ENCODE peak calls at places on chromosome 21, in ten cellular contexts. O is foreskin fibroblast, N is upper lobe of right lung, D is WTC11, C is cardiac fibroblast, V is AG10803, W is fibroblast of lung, H is K562, R is astrocyte of the spinal cord, P is psoas muscle. K is an unnamed sample.

GRCh38 chr21:37407719-37408455 is 41.3 kb downstream of the DYRK1A start:
- DNase-seq in R (peak), V (peak), D (no peak), C (peak), P (no peak), W (peak), H (no peak), O (peak), N (no peak), K (no peak)

GRCh38 chr21:14259669-14260458 is 43.9 kb downstream of the RBM11 start:
- DNase-seq in W (peak), C (peak), V (peak), R (peak), D (no peak), N (no peak), O (peak), H (peak), P (no peak), K (no peak)

GRCh38 chr21:35511298-35512162 is 462.4 kb upstream of the RUNX1 start:
- DNase-seq in H (no peak), O (peak), P (no peak), D (no peak), C (peak), V (peak), R (peak), W (peak), N (no peak), K (no peak)

GRCh38 chr21:43190544-43191340 is 21.9 kb downstream of the CRYAA start:
- DNase-seq in N (peak), P (peak), W (no peak), H (no peak), C (no peak), D (peak), R (no peak), V (no peak), O (no peak), K (no peak)

GRCh38 chr21:15744926-15745325 is 15.1 kb downstream of the USP25 start:
- DNase-seq in P (no peak), V (no peak), N (no peak), C (no peak), O (no peak), H (peak), W (no peak), D (no peak), R (no peak), K (no peak)

GRCh38 chr21:46559291-46559983 is 45.4 kb downstream of the S100B start:
- DNase-seq in C (no peak), D (no peak), N (no peak), R (no peak), O (no peak), W (no peak), H (no peak), P (no peak), V (no peak), K (no peak)

GRCh38 chr21:39033878-39034589 is 149.2 kb downstream of the PSMG1 start:
- DNase-seq in V (no peak), H (no peak), O (no peak), R (peak), P (no peak), N (peak), C (peak), D (no peak), W (no peak), K (no peak)

GRCh38 chr21:10521091-10521598 is at the start of gene TPTE:
- DNase-seq in H (no peak), O (no peak), R (no peak), N (no peak), D (no peak), C (no peak), W (no peak), V (no peak), P (no peak), K (no peak)

GRCh38 chr21:15495965-15496364 is 233.8 kb upstream of the USP25 start:
- DNase-seq in H (no peak), P (no peak), W (peak), C (peak), O (peak), N (no peak), D (no peak), V (no peak), R (peak), K (no peak)

GRCh38 chr21:26007911-26008579 is 162.5 kb downstream of the APP start:
- DNase-seq in D (no peak), N (no peak), O (peak), W (peak), R (no peak), V (peak), P (no peak), C (peak), H (no peak), K (no peak)

DNA sequence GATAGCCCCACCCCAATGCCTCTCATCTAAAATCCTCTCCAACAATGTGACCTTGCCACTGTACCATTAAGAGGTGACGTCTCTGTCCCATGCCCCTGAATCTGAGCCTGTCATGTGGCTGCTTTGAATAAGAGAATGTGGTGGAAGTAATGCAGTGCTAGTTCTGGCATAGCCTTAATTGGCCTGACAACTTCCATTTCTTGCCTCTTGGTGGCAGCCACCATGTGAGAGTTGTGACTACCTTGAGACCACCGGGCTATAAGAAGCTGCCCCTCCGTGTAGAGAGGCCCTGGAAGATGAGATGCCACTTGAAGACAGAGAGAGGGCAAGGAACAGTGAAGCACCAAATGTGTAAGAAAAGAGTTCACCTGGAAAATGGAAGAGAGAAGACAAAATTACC is 95.4 kb downstream of the POFUT2 start:
- DNase-seq in H (no peak), V (no peak), P (no peak), R (no peak), D (no peak), C (no peak), W (no peak), O (no peak), N (no peak), K (no peak)
- TF ChIP-seq CTCF in H (no peak), V (no peak), P (no peak), R (no peak), D (no peak), C (no peak), W (no peak), O (no peak), N (no peak), K (no peak)

GRCh38 chr21:31918250-31918775 is 45.5 kb downstream of the HUNK start:
- DNase-seq in H (no peak), C (no peak), P (no peak), R (no peak), W (no peak), O (no peak), N (no peak), V (no peak), D (no peak), K (no peak)

GRCh38 chr21:31915566-31915965 is 42.7 kb downstream of the HUNK start:
- DNase-seq in R (no peak), O (no peak), W (no peak), H (no peak), V (no peak), D (no peak), P (no peak), C (no peak), N (no peak), K (no peak)

GRCh38 chr21:31914472-31914871 is 41.7 kb downstream of the HUNK start:
- DNase-seq in O (no peak), P (no peak), D (no peak), N (no peak), W (no peak), C (no peak), H (no peak), V (peak), R (no peak), K (no peak)

GRCh38 chr21:31920275-31920674 is 47.5 kb downstream of the HUNK start:
- DNase-seq in P (no peak), H (no peak), W (no peak), V (no peak), C (no peak), N (no peak), O (no peak), D (no peak), R (no peak), K (no peak)

GRCh38 chr21:31917108-31917507 is 44.3 kb downstream of the HUNK start:
- DNase-seq in R (no peak), V (peak), W (no peak), C (no peak), N (no peak), H (no peak), D (no peak), O (peak), P (no peak), K (no peak)
- TF ChIP-seq CTCF in R (no peak), V (no peak), W (no peak), C (no peak), N (no peak), H (no peak), D (no peak), O (no peak), P (no peak), K (no peak)

DNA sequence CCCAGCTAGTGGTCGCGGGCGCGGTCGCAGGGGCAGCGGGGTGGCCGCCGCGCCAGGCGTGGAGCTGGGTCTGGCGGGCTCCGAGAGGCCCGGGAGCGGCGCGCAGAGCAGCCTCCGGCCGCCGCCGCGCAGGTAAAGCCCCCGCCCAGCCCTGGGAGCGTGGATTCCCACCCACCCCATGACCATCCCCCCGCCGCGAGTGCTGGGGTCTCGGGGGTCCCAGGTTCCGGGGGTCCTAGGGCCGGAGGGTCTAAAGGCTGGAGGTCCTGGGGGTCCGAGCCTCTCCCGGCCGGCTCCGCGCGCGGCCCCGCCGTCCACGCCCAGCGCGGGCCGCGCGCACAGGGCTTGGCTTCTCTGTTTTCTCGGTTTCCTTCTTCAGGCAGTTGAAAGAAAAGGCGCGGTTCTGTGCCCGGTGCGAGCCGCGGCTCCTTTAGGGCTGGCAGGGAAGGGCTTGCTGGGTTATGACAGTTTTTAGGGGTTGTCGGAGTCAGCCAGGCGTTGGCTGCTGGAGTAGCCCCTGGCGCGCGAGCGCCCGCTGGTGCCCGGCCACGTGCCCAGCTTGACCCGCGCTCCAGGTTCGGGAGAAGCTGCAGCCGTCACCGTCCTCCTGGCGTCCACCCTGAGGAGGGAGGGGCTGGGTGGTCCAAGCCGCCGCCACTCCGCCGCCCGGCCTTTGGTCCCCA is 355 bp downstream of the LRRC3 start:
- DNase-seq in D (peak), N (peak), V (peak), P (peak), H (no peak), O (peak), R (peak), W (peak), C (peak), K (no peak)
- TF ChIP-seq CTCF in D (no peak), N (peak), V (peak), P (no peak), H (no peak), O (no peak), R (peak), W (peak), C (no peak), K (no peak)

GRCh38 chr21:41832230-41833137 is 46.7 kb downstream of the PRDM15 start:
- DNase-seq in P (no peak), V (no peak), D (no peak), R (no peak), H (no peak), C (no peak), O (no peak), W (no peak), N (peak), K (no peak)
- TF ChIP-seq CTCF in P (no peak), V (no peak), D (no peak), R (no peak), H (no peak), C (no peak), O (no peak), W (no peak), N (no peak), K (no peak)

GRCh38 chr21:17775431-17776126 is 43.6 kb downstream of the C21orf91 start:
- DNase-seq in D (no peak), O (no peak), V (no peak), H (no peak), W (no peak), C (no peak), N (no peak), P (no peak), R (no peak), K (peak)
- TF ChIP-seq CTCF in D (no peak), O (no peak), V (no peak), H (no peak), W (no peak), C (no peak), N (no peak), P (no peak), R (no peak), K (no peak)

DNA sequence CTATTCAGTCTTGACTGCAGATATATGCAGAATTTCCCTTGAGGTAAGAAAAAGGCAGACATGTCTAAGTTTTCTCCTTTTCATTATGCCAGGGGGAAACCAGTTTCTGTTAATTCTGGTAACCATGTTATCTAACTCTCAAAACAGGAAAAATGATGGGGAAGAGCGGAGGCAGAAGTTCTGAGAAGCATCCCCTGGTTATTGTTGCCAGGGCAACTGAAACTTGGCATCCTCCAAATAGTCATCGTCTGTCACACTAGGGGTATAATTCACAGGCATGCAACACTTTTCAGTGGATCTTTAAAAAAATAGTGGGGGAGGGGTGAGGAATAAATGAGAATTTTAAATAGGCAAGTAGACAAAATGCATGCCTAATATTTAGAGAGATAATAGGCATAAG is 715.3 kb upstream of the CXADR start:
- DNase-seq in R (no peak), H (no peak), V (no peak), D (no peak), N (no peak), O (no peak), P (no peak), C (no peak), W (no peak), K (no peak)
- TF ChIP-seq CTCF in R (no peak), H (no peak), V (no peak), D (no peak), N (no peak), O (no peak), P (no peak), C (no peak), W (no peak), K (no peak)